ENCODE peak calls at places on chromosome 18, in ten cellular contexts. One of them, this sample, is unnamed.

GRCh38 chr18:65751145-65752085 is 603 bp downstream of the CDH7 start:
- DNase-seq in epithelial cell of esophagus: no peak
- DNase-seq in LNCaP clone FGC: no peak
- DNase-seq in activated CD8-positive, alpha-beta T cell treated with anti-CD3 and anti-CD28 coated beads for 36 hours: no peak
- DNase-seq in endodermal cell: no peak
- DNase-seq in foreskin fibroblast: no peak
- DNase-seq in astrocyte of the spinal cord: no peak
- DNase-seq in IMR-90: no peak
- DNase-seq in tibial artery: no peak
- DNase-seq in upper lobe of right lung: peak
- DNase-seq in this sample: peak

GRCh38 chr18:59551902-59552635 is 145.2 kb downstream of the CCBE1 start:
- DNase-seq in foreskin fibroblast: no peak
- DNase-seq in activated CD8-positive, alpha-beta T cell treated with anti-CD3 and anti-CD28 coated beads for 36 hours: no peak
- DNase-seq in epithelial cell of esophagus: no peak
- DNase-seq in upper lobe of right lung: no peak
- DNase-seq in endodermal cell: no peak
- DNase-seq in tibial artery: no peak
- DNase-seq in IMR-90: no peak
- DNase-seq in astrocyte of the spinal cord: no peak
- DNase-seq in LNCaP clone FGC: no peak
- DNase-seq in this sample: no peak

GRCh38 chr18:54551590-54551989 is 39.5 kb upstream of the DYNAP start:
- DNase-seq in activated CD8-positive, alpha-beta T cell treated with anti-CD3 and anti-CD28 coated beads for 36 hours: no peak
- DNase-seq in tibial artery: no peak
- DNase-seq in epithelial cell of esophagus: no peak
- DNase-seq in LNCaP clone FGC: no peak
- DNase-seq in endodermal cell: no peak
- DNase-seq in IMR-90: no peak
- DNase-seq in astrocyte of the spinal cord: peak
- DNase-seq in upper lobe of right lung: no peak
- DNase-seq in foreskin fibroblast: no peak
- DNase-seq in this sample: no peak

GRCh38 chr18:25275414-25276001 is 76.5 kb downstream of the ZNF521 start:
- DNase-seq in tibial artery: no peak
- DNase-seq in epithelial cell of esophagus: no peak
- DNase-seq in activated CD8-positive, alpha-beta T cell treated with anti-CD3 and anti-CD28 coated beads for 36 hours: no peak
- DNase-seq in astrocyte of the spinal cord: no peak
- DNase-seq in endodermal cell: no peak
- DNase-seq in IMR-90: no peak
- DNase-seq in LNCaP clone FGC: no peak
- DNase-seq in foreskin fibroblast: no peak
- DNase-seq in upper lobe of right lung: no peak
- DNase-seq in this sample: no peak

GRCh38 chr18:52791321-52791720 is 451.3 kb downstream of the DCC start:
- DNase-seq in foreskin fibroblast: no peak
- DNase-seq in activated CD8-positive, alpha-beta T cell treated with anti-CD3 and anti-CD28 coated beads for 36 hours: no peak
- DNase-seq in IMR-90: no peak
- DNase-seq in upper lobe of right lung: no peak
- DNase-seq in tibial artery: no peak
- DNase-seq in astrocyte of the spinal cord: no peak
- DNase-seq in epithelial cell of esophagus: no peak
- DNase-seq in endodermal cell: no peak
- DNase-seq in LNCaP clone FGC: no peak
- DNase-seq in this sample: no peak

GRCh38 chr18:74229891-74230290 is 61.9 kb downstream of the CYB5A start:
- DNase-seq in foreskin fibroblast: no peak
- DNase-seq in LNCaP clone FGC: no peak
- DNase-seq in IMR-90: no peak
- DNase-seq in endodermal cell: no peak
- DNase-seq in epithelial cell of esophagus: no peak
- DNase-seq in upper lobe of right lung: no peak
- DNase-seq in activated CD8-positive, alpha-beta T cell treated with anti-CD3 and anti-CD28 coated beads for 36 hours: no peak
- DNase-seq in astrocyte of the spinal cord: no peak
- DNase-seq in tibial artery: no peak
- DNase-seq in this sample: no peak

GRCh38 chr18:54023471-54023870 is 201.0 kb downstream of the MBD2 start:
- DNase-seq in endodermal cell: no peak
- DNase-seq in activated CD8-positive, alpha-beta T cell treated with anti-CD3 and anti-CD28 coated beads for 36 hours: peak
- DNase-seq in foreskin fibroblast: peak
- DNase-seq in IMR-90: no peak
- DNase-seq in upper lobe of right lung: no peak
- DNase-seq in astrocyte of the spinal cord: peak
- DNase-seq in epithelial cell of esophagus: peak
- DNase-seq in LNCaP clone FGC: no peak
- DNase-seq in tibial artery: no peak
- DNase-seq in this sample: no peak

GRCh38 chr18:6997802-6998201 is 119.8 kb downstream of the LAMA1 start:
- DNase-seq in epithelial cell of esophagus: no peak
- DNase-seq in tibial artery: no peak
- DNase-seq in endodermal cell: no peak
- DNase-seq in LNCaP clone FGC: no peak
- DNase-seq in foreskin fibroblast: peak
- DNase-seq in astrocyte of the spinal cord: no peak
- DNase-seq in upper lobe of right lung: no peak
- DNase-seq in activated CD8-positive, alpha-beta T cell treated with anti-CD3 and anti-CD28 coated beads for 36 hours: no peak
- DNase-seq in IMR-90: no peak
- DNase-seq in this sample: no peak

GRCh38 chr18:46712406-46712805 is 44.4 kb downstream of the ST8SIA5 start:
- DNase-seq in epithelial cell of esophagus: no peak
- DNase-seq in foreskin fibroblast: peak
- DNase-seq in activated CD8-positive, alpha-beta T cell treated with anti-CD3 and anti-CD28 coated beads for 36 hours: no peak
- DNase-seq in endodermal cell: no peak
- DNase-seq in tibial artery: no peak
- DNase-seq in upper lobe of right lung: no peak
- DNase-seq in IMR-90: peak
- DNase-seq in LNCaP clone FGC: no peak
- DNase-seq in astrocyte of the spinal cord: peak
- DNase-seq in this sample: no peak

GRCh38 chr18:59621027-59621426 is 76.2 kb downstream of the CCBE1 start:
- DNase-seq in LNCaP clone FGC: no peak
- DNase-seq in endodermal cell: no peak
- DNase-seq in tibial artery: no peak
- DNase-seq in IMR-90: peak
- DNase-seq in astrocyte of the spinal cord: no peak
- DNase-seq in upper lobe of right lung: no peak
- DNase-seq in foreskin fibroblast: no peak
- DNase-seq in activated CD8-positive, alpha-beta T cell treated with anti-CD3 and anti-CD28 coated beads for 36 hours: peak
- DNase-seq in epithelial cell of esophagus: peak
- DNase-seq in this sample: no peak

GRCh38 chr18:62280058-62280457 is 45.1 kb upstream of the TNFRSF11A start:
- DNase-seq in endodermal cell: no peak
- DNase-seq in LNCaP clone FGC: no peak
- DNase-seq in activated CD8-positive, alpha-beta T cell treated with anti-CD3 and anti-CD28 coated beads for 36 hours: no peak
- DNase-seq in epithelial cell of esophagus: peak
- DNase-seq in foreskin fibroblast: no peak
- DNase-seq in IMR-90: no peak
- DNase-seq in tibial artery: no peak
- DNase-seq in astrocyte of the spinal cord: no peak
- DNase-seq in upper lobe of right lung: no peak
- DNase-seq in this sample: no peak

GRCh38 chr18:7770903-7771302 is 203.8 kb downstream of the PTPRM start:
- DNase-seq in IMR-90: no peak
- DNase-seq in epithelial cell of esophagus: no peak
- DNase-seq in tibial artery: no peak
- DNase-seq in activated CD8-positive, alpha-beta T cell treated with anti-CD3 and anti-CD28 coated beads for 36 hours: no peak
- DNase-seq in astrocyte of the spinal cord: no peak
- DNase-seq in foreskin fibroblast: no peak
- DNase-seq in upper lobe of right lung: no peak
- DNase-seq in LNCaP clone FGC: no peak
- DNase-seq in endodermal cell: no peak
- DNase-seq in this sample: no peak

GRCh38 chr18:23580677-23581367 is 5.5 kb downstream of the NPC1 start:
- DNase-seq in epithelial cell of esophagus: peak
- DNase-seq in foreskin fibroblast: peak
- DNase-seq in astrocyte of the spinal cord: peak
- DNase-seq in tibial artery: no peak
- DNase-seq in IMR-90: peak
- DNase-seq in LNCaP clone FGC: no peak
- DNase-seq in endodermal cell: no peak
- DNase-seq in upper lobe of right lung: no peak
- DNase-seq in activated CD8-positive, alpha-beta T cell treated with anti-CD3 and anti-CD28 coated beads for 36 hours: no peak
- DNase-seq in this sample: no peak

GRCh38 chr18:10365901-10366300 is 88.5 kb upstream of the APCDD1 start:
- DNase-seq in astrocyte of the spinal cord: no peak
- DNase-seq in endodermal cell: no peak
- DNase-seq in activated CD8-positive, alpha-beta T cell treated with anti-CD3 and anti-CD28 coated beads for 36 hours: no peak
- DNase-seq in foreskin fibroblast: no peak
- DNase-seq in IMR-90: no peak
- DNase-seq in tibial artery: no peak
- DNase-seq in LNCaP clone FGC: no peak
- DNase-seq in epithelial cell of esophagus: no peak
- DNase-seq in upper lobe of right lung: no peak
- DNase-seq in this sample: no peak
- TF ChIP-seq CTCF in astrocyte of the spinal cord: no peak
- TF ChIP-seq CTCF in endodermal cell: no peak
- TF ChIP-seq CTCF in activated CD8-positive, alpha-beta T cell treated with anti-CD3 and anti-CD28 coated beads for 36 hours: no peak
- TF ChIP-seq CTCF in foreskin fibroblast: no peak
- TF ChIP-seq CTCF in IMR-90: no peak
- TF ChIP-seq CTCF in tibial artery: no peak
- TF ChIP-seq CTCF in LNCaP clone FGC: no peak
- TF ChIP-seq CTCF in epithelial cell of esophagus: no peak
- TF ChIP-seq CTCF in upper lobe of right lung: no peak
- TF ChIP-seq CTCF in this sample: no peak

GRCh38 chr18:12046046-12046750 is 47.4 kb upstream of the ANKRD62 start:
- DNase-seq in epithelial cell of esophagus: no peak
- DNase-seq in LNCaP clone FGC: no peak
- DNase-seq in astrocyte of the spinal cord: no peak
- DNase-seq in foreskin fibroblast: no peak
- DNase-seq in endodermal cell: no peak
- DNase-seq in upper lobe of right lung: no peak
- DNase-seq in IMR-90: no peak
- DNase-seq in tibial artery: no peak
- DNase-seq in activated CD8-positive, alpha-beta T cell treated with anti-CD3 and anti-CD28 coated beads for 36 hours: no peak
- DNase-seq in this sample: no peak
- TF ChIP-seq CTCF in epithelial cell of esophagus: no peak
- TF ChIP-seq CTCF in LNCaP clone FGC: no peak
- TF ChIP-seq CTCF in astrocyte of the spinal cord: no peak
- TF ChIP-seq CTCF in foreskin fibroblast: no peak
- TF ChIP-seq CTCF in endodermal cell: no peak
- TF ChIP-seq CTCF in upper lobe of right lung: no peak
- TF ChIP-seq CTCF in IMR-90: no peak
- TF ChIP-seq CTCF in tibial artery: no peak
- TF ChIP-seq CTCF in activated CD8-positive, alpha-beta T cell treated with anti-CD3 and anti-CD28 coated beads for 36 hours: no peak
- TF ChIP-seq CTCF in this sample: no peak

GRCh38 chr18:48609114-48609513 is 70.3 kb downstream of the CTIF start:
- DNase-seq in activated CD8-positive, alpha-beta T cell treated with anti-CD3 and anti-CD28 coated beads for 36 hours: no peak
- DNase-seq in upper lobe of right lung: no peak
- DNase-seq in astrocyte of the spinal cord: no peak
- DNase-seq in epithelial cell of esophagus: no peak
- DNase-seq in LNCaP clone FGC: no peak
- DNase-seq in endodermal cell: no peak
- DNase-seq in tibial artery: no peak
- DNase-seq in IMR-90: no peak
- DNase-seq in foreskin fibroblast: no peak
- DNase-seq in this sample: no peak

GRCh38 chr18:48605408-48605845 is 66.6 kb downstream of the CTIF start:
- DNase-seq in upper lobe of right lung: no peak
- DNase-seq in LNCaP clone FGC: no peak
- DNase-seq in foreskin fibroblast: no peak
- DNase-seq in activated CD8-positive, alpha-beta T cell treated with anti-CD3 and anti-CD28 coated beads for 36 hours: peak
- DNase-seq in endodermal cell: peak
- DNase-seq in IMR-90: peak
- DNase-seq in tibial artery: no peak
- DNase-seq in astrocyte of the spinal cord: peak
- DNase-seq in epithelial cell of esophagus: peak
- DNase-seq in this sample: no peak

GRCh38 chr18:48609820-48610815 is 71.3 kb downstream of the CTIF start:
- DNase-seq in endodermal cell: no peak
- DNase-seq in IMR-90: no peak
- DNase-seq in foreskin fibroblast: no peak
- DNase-seq in epithelial cell of esophagus: no peak
- DNase-seq in LNCaP clone FGC: no peak
- DNase-seq in activated CD8-positive, alpha-beta T cell treated with anti-CD3 and anti-CD28 coated beads for 36 hours: no peak
- DNase-seq in upper lobe of right lung: no peak
- DNase-seq in tibial artery: peak
- DNase-seq in astrocyte of the spinal cord: no peak
- DNase-seq in this sample: no peak

GRCh38 chr18:48608581-48608980 is 69.8 kb downstream of the CTIF start:
- DNase-seq in tibial artery: no peak
- DNase-seq in endodermal cell: no peak
- DNase-seq in astrocyte of the spinal cord: no peak
- DNase-seq in epithelial cell of esophagus: no peak
- DNase-seq in IMR-90: no peak
- DNase-seq in LNCaP clone FGC: no peak
- DNase-seq in foreskin fibroblast: no peak
- DNase-seq in activated CD8-positive, alpha-beta T cell treated with anti-CD3 and anti-CD28 coated beads for 36 hours: no peak
- DNase-seq in upper lobe of right lung: no peak
- DNase-seq in this sample: no peak

GRCh38 chr18:48607049-48607984 is 68.5 kb downstream of the CTIF start:
- DNase-seq in activated CD8-positive, alpha-beta T cell treated with anti-CD3 and anti-CD28 coated beads for 36 hours: no peak
- DNase-seq in upper lobe of right lung: no peak
- DNase-seq in epithelial cell of esophagus: no peak
- DNase-seq in foreskin fibroblast: peak
- DNase-seq in endodermal cell: no peak
- DNase-seq in astrocyte of the spinal cord: peak
- DNase-seq in LNCaP clone FGC: no peak
- DNase-seq in tibial artery: peak
- DNase-seq in IMR-90: peak
- DNase-seq in this sample: no peak
- TF ChIP-seq CTCF in activated CD8-positive, alpha-beta T cell treated with anti-CD3 and anti-CD28 coated beads for 36 hours: no peak
- TF ChIP-seq CTCF in upper lobe of right lung: no peak
- TF ChIP-seq CTCF in epithelial cell of esophagus: no peak
- TF ChIP-seq CTCF in foreskin fibroblast: no peak
- TF ChIP-seq CTCF in endodermal cell: no peak
- TF ChIP-seq CTCF in astrocyte of the spinal cord: no peak
- TF ChIP-seq CTCF in LNCaP clone FGC: no peak
- TF ChIP-seq CTCF in tibial artery: no peak
- TF ChIP-seq CTCF in IMR-90: no peak
- TF ChIP-seq CTCF in this sample: no peak

GRCh38 chr18:34320267-34320666 is 95.6 kb upstream of the NOL4 start:
- DNase-seq in tibial artery: no peak
- DNase-seq in astrocyte of the spinal cord: no peak
- DNase-seq in activated CD8-positive, alpha-beta T cell treated with anti-CD3 and anti-CD28 coated beads for 36 hours: no peak
- DNase-seq in LNCaP clone FGC: no peak
- DNase-seq in epithelial cell of esophagus: no peak
- DNase-seq in foreskin fibroblast: no peak
- DNase-seq in endodermal cell: no peak
- DNase-seq in IMR-90: no peak
- DNase-seq in upper lobe of right lung: no peak
- DNase-seq in this sample: no peak

GRCh38 chr18:34321075-34321474 is 96.4 kb upstream of the NOL4 start:
- DNase-seq in epithelial cell of esophagus: no peak
- DNase-seq in foreskin fibroblast: no peak
- DNase-seq in endodermal cell: no peak
- DNase-seq in IMR-90: no peak
- DNase-seq in astrocyte of the spinal cord: no peak
- DNase-seq in tibial artery: no peak
- DNase-seq in LNCaP clone FGC: no peak
- DNase-seq in activated CD8-positive, alpha-beta T cell treated with anti-CD3 and anti-CD28 coated beads for 36 hours: no peak
- DNase-seq in upper lobe of right lung: no peak
- DNase-seq in this sample: peak

GRCh38 chr18:34322365-34323289 is 97.9 kb upstream of the NOL4 start:
- DNase-seq in endodermal cell: peak
- DNase-seq in foreskin fibroblast: peak
- DNase-seq in IMR-90: peak
- DNase-seq in epithelial cell of esophagus: peak
- DNase-seq in astrocyte of the spinal cord: peak
- DNase-seq in upper lobe of right lung: peak
- DNase-seq in activated CD8-positive, alpha-beta T cell treated with anti-CD3 and anti-CD28 coated beads for 36 hours: peak
- DNase-seq in LNCaP clone FGC: peak
- DNase-seq in tibial artery: no peak
- DNase-seq in this sample: peak
- TF ChIP-seq CTCF in endodermal cell: peak
- TF ChIP-seq CTCF in foreskin fibroblast: peak
- TF ChIP-seq CTCF in IMR-90: peak
- TF ChIP-seq CTCF in epithelial cell of esophagus: peak
- TF ChIP-seq CTCF in astrocyte of the spinal cord: peak
- TF ChIP-seq CTCF in upper lobe of right lung: peak
- TF ChIP-seq CTCF in activated CD8-positive, alpha-beta T cell treated with anti-CD3 and anti-CD28 coated beads for 36 hours: peak
- TF ChIP-seq CTCF in LNCaP clone FGC: peak
- TF ChIP-seq CTCF in tibial artery: peak
- TF ChIP-seq CTCF in this sample: peak

This sample was measured in GM13976.